ENCODE peak calls at places on chromosomes 2 and 18, in ten cellular contexts. T is left ventricle myocardium inferior, F is gastrocnemius medialis, G is lower lobe of right lung, K is fibroblast of lung, M is esophagus squamous epithelium, U is cardiac muscle cell, P is A673, A is K562, Q is upper lobe of right lung. C is an unnamed sample.

GRCh38 chr2:182193291-182193690 is 207.6 kb downstream of the PPP1R1C start:
- DNase-seq in F (no peak), M (no peak), T (no peak), U (no peak), K (no peak), G (no peak), P (no peak), A (no peak), Q (no peak), C (no peak)

GRCh38 chr18:73615506-73615905 is 532.1 kb downstream of the FBXO15 start:
- DNase-seq in U (no peak), Q (no peak), M (no peak), P (no peak), G (no peak), T (no peak), A (no peak), F (no peak), K (peak; percentile 31), C (no peak)

GRCh38 chr18:54162431-54162830 is 62.0 kb downstream of the MBD2 start:
- DNase-seq in T (no peak), U (peak; percentile 64), P (no peak), M (no peak), F (no peak), A (no peak), G (no peak), Q (no peak), K (peak; percentile 94), C (no peak)

GRCh38 chr2:212495076-212495475 is 43.5 kb downstream of the ERBB4 start:
- DNase-seq in K (no peak), G (no peak), T (no peak), U (no peak), Q (no peak), A (no peak), M (no peak), P (no peak), F (no peak), C (no peak)

GRCh38 chr2:190984595-190984994 is 29.4 kb downstream of the STAT1 start:
- DNase-seq in Q (no peak), A (no peak), M (no peak), F (no peak), G (no peak), U (peak; percentile 71), T (no peak), K (peak; percentile 95), P (no peak), C (no peak)

GRCh38 chr18:34042423-34043146 is 182.1 kb downstream of the NOL4 start:
- DNase-seq in F (no peak), M (no peak), Q (no peak), A (no peak), K (no peak), P (no peak), T (no peak), U (no peak), G (no peak), C (no peak)

GRCh38 chr2:65579506-65580235 is 147.3 kb upstream of the SPRED2 start:
- DNase-seq in G (no peak), F (no peak), A (no peak), Q (no peak), P (no peak), K (no peak), T (no peak), U (no peak), M (no peak), C (no peak)

GRCh38 chr2:196293751-196294486 is 122.5 kb upstream of the STK17B start:
- DNase-seq in M (no peak), U (peak; percentile 76), K (peak; percentile 91), A (no peak), F (no peak), Q (no peak), P (no peak), T (no peak), G (no peak), C (no peak)

DNA sequence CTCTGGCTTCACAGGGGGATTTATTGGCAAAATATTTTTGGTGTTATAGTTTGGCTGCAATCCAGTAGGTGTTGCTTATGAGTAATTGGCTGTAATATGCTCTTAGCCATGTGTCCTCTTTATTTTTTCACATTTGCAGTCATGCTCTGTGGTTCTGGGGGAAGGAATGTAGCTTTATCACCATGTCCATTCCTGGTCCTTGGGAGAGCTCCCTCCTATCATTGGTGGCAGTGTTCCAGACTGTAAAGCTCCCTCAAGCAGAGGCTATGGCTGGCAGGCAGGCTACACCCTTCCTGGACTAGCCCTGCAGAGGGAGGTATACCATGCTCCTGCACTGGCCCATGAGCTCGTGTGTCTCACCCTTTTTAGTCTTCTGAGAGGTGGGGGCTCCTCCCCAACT is 120.0 kb upstream of the FSIP2 start:
- DNase-seq in U (no peak), F (no peak), T (no peak), K (peak; percentile 91), M (no peak), G (no peak), A (no peak), Q (no peak), P (no peak), C (no peak)
- TF ChIP-seq CTCF in U (no peak), F (no peak), T (no peak), K (no peak), M (no peak), G (no peak), A (no peak), Q (no peak), P (no peak), C (no peak)

GRCh38 chr18:62531078-62531477 is 8.3 kb downstream of the ZCCHC2 start:
- DNase-seq in K (no peak), T (no peak), A (no peak), M (no peak), U (no peak), G (no peak), Q (no peak), P (no peak), F (no peak), C (no peak)
- H3K9me3 ChIP-seq in K (no peaks in the 10 kb centered on the region), T (no peaks in the 10 kb centered on the region), A (no peaks in the 10 kb centered on the region), M (no peaks in the 10 kb centered on the region), U (no peaks in the 10 kb centered on the region), G (no peaks in the 10 kb centered on the region), Q (no peaks in the 10 kb centered on the region), P (no peaks in the 10 kb centered on the region), F (no peaks in the 10 kb centered on the region), C (no peaks in the 10 kb centered on the region)

DNA sequence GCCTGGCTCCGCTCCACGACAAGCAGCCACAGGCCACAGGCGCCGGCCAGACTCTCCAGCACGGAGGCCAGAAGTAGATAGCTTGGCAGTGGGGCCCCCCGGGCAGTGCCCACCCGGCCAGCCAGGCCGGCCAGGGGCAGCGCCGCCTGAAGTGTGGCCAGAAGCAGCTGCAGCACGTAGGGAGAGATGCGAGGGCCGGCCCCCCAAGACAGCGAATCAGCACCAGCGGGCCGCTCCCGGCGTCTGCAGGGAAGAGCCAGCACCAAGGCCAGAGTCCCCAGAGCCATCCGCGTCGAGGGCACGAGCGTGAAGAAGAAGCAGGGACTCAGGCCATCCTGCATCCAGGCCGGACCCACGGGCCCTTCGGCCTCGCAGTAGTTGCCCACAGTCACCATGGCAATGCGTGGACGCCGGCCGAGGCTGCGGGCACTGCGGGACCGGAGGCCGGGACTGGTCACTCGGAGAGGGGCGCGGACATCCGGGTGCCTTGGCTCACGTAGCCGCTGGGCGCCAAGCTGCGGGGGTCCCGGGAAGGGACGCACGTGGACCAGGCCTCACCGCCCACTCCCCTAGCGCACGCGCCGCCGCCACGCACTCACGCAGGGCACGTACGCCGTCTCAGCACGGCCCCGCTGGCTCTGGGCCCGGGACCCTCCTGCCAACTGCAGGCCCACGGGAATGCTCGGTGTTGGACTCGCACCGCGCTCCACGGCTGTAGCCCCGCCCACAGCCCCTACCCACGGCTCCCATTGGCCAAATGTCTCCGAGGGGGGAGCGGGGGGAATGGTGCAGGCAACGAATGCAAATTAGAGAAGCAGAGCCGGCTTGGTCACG is at the start of gene ABCB6:
- DNase-seq in T (peak; percentile 98), U (peak; percentile 98), K (peak; percentile 90), M (peak; percentile 71), Q (peak; percentile 96), G (peak; percentile 96), A (peak; percentile 95), P (peak; percentile 99), F (peak; percentile 98), C (peak; percentile 96)
- TF ChIP-seq CTCF in T (no peak), U (no peak), K (no peak), M (no peak), Q (no peak), G (no peak), A (no peak), P (no peak), F (no peak), C (no peak)

DNA sequence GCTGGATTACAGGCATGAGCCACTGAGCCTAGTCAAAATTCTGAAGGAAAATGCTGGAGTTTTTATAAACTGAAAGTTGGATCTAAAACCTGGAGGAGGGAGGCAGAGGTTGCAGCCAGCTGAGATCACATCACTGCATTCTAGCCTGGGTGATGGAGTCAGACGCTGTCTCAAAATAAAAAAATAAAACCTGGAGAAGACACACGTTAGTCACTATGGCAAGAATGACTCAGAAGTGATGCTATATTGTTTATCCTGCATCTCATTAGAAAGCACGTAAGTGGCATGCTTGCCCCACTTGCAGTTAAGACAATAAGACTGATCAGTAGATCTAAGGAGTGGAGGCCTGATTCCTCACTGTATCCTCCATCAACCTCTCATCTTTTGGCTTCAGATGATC is 106.6 kb upstream of the STON1 start:
- DNase-seq in T (no peak), U (peak; percentile 52), A (no peak), M (no peak), K (peak; percentile 85), P (no peak), F (no peak), Q (no peak), G (no peak), C (no peak)
- H3K9me3 ChIP-seq in T (no peaks in the 10 kb centered on the region), U (no peaks in the 10 kb centered on the region), A (no peaks in the 10 kb centered on the region), M (no peaks in the 10 kb centered on the region), K (no peaks in the 10 kb centered on the region), P (no peaks in the 10 kb centered on the region), F (no peaks in the 10 kb centered on the region), Q (no peaks in the 10 kb centered on the region), G (no peaks in the 10 kb centered on the region), C (no peaks in the 10 kb centered on the region)

C was measured in thoracic aorta.